ENCODE peak calls at places on chromosome 22, in four cellular contexts. L is stimulated activated CD4-positive, alpha-beta T cell treated with anti-CD3 and anti-CD28 coated beads, Interleukin-2, amount 100 ng/mL, for 48 hours; O is T-cell; C is HFF-Myc. H is an unnamed sample.

GRCh38 chr22:42294034-42294985 is 23.9 kb upstream of the TCF20 start:
- DNase-seq in L (no peak), O (peak; percentile 41), C (no peak), H (peak; percentile 36)

GRCh38 chr22:49760280-49760629 is 67.4 kb downstream of the BRD1 start:
- DNase-seq in L (no peak), O (no peak), C (no peak), H (no peak)

GRCh38 chr22:40463017-40463631 is 92.7 kb downstream of the SGSM3 start:
- DNase-seq in L (peak; percentile 26), O (peak; percentile 26), C (no peak), H (no peak)

GRCh38 chr22:39917776-39918493 is 17.1 kb downstream of the GRAP2 start:
- DNase-seq in L (no peak), O (no peak), C (no peak), H (no peak)

GRCh38 chr22:41862160-41862529 is 29.2 kb downstream of the SREBF2 start:
- DNase-seq in L (peak; percentile 37), O (peak; percentile 9), C (no peak), H (no peak)

GRCh38 chr22:19488884-19489843 is 9.4 kb downstream of the CDC45 start:
- DNase-seq in L (no peak), O (no peak), C (no peak), H (no peak)

GRCh38 chr22:19522190-19522880 is 1.9 kb downstream of the CLDN5 start:
- DNase-seq in L (no peak), O (no peak), C (no peak), H (no peak)

GRCh38 chr22:44732661-44733060 is 19.7 kb upstream of the ARHGAP8 start:
- DNase-seq in L (no peak), O (no peak), C (no peak), H (no peak)

GRCh38 chr22:32802291-32802826 is 854 bp downstream of the TIMP3 start:
- DNase-seq in L (no peak), O (no peak), C (no peak), H (no peak)

GRCh38 chr22:28230682-28231081 is 311.6 kb upstream of the PITPNB start:
- DNase-seq in L (no peak), O (no peak), C (no peak), H (no peak)

GRCh38 chr22:33895444-33895843 is 24.8 kb downstream of the LARGE1 start:
- DNase-seq in L (no peak), O (no peak), C (no peak), H (no peak)

GRCh38 chr22:31431950-31432349 is 32.5 kb downstream of the DRG1 start:
- DNase-seq in L (no peak), O (no peak), C (no peak), H (no peak)

GRCh38 chr22:37639070-37639760 is at the start of gene SH3BP1:
- DNase-seq in L (no peak), O (no peak), C (no peak), H (peak; percentile 54)

GRCh38 chr22:27100323-27100722 is 442.9 kb downstream of the MIAT start:
- DNase-seq in L (no peak), O (no peak), C (no peak), H (no peak)

GRCh38 chr22:40348025-40348658 is 1.8 kb downstream of the ADSL start:
- DNase-seq in L (peak; percentile 53), O (peak; percentile 59), C (no peak), H (peak; percentile 52)

GRCh38 chr22:37560682-37561208 is 465 bp downstream of the CDC42EP1 start:
- DNase-seq in L (no peak), O (no peak), C (no peak), H (no peak)

GRCh38 chr22:30223303-30223702 is 23.3 kb downstream of the LIF start:
- DNase-seq in L (no peak), O (no peak), C (no peak), H (no peak)

GRCh38 chr22:46908641-46909107 is 146.2 kb downstream of the TBC1D22A start:
- DNase-seq in L (no peak), O (no peak), C (no peak), H (no peak)

GRCh38 chr22:11307996-11308395 is 4220.0 kb upstream of the OR11H1 start:
- DNase-seq in L (no peak), O (no peak), C (no peak), H (no peak)

GRCh38 chr22:20083157-20083890 is 3.3 kb downstream of the DGCR8 start:
- DNase-seq in L (no peak), O (no peak), C (no peak), H (no peak)

H was measured in T-helper 9 cell.